ENCODE peak calls at places on chromosomes 13 and 19, in six cellular contexts. V is HuH-7; N is gastrocnemius medialis; E is stimulated activated CD4-positive, alpha-beta T cell treated with anti-CD3 and anti-CD28 coated beads, Interleukin-1b, Interleukin-23, amount 100 ng/mL, for 48 hours; Q is NCI-H510A treated with DMSO at 0.1 percent for 48 hours; D is DMS79. S is an unnamed sample.

GRCh38 chr19:12767150-12767549 is 8.2 kb downstream of the HOOK2 start:
- DNase-seq in V (no peak), N (no peak), E (no peak), Q (no peak), D (no peak), S (no peak)

GRCh38 chr13:23657056-23657455 is 86.8 kb downstream of the TNFRSF19 start:
- DNase-seq in V (no peak), N (no peak), E (no peak), Q (peak), D (no peak), S (no peak)

GRCh38 chr13:60986301-60986700 is 429.3 kb downstream of the PCDH20 start:
- DNase-seq in V (no peak), N (no peak), E (no peak), Q (no peak), D (no peak), S (no peak)

GRCh38 chr13:81664872-81665271 is 1323.9 kb upstream of the SPRY2 start:
- DNase-seq in V (no peak), N (no peak), E (no peak), Q (no peak), D (no peak), S (no peak)

GRCh38 chr19:6412111-6412999 is 12.3 kb downstream of the KHSRP start:
- DNase-seq in V (peak), N (no peak), E (peak), Q (peak), D (no peak), S (no peak)

GRCh38 chr19:55355213-55355821 is 798 bp upstream of the COX6B2 start:
- DNase-seq in V (no peak), N (no peak), E (no peak), Q (no peak), D (no peak), S (no peak)

GRCh38 chr19:51156710-51157109 is 14.6 kb downstream of the SIGLEC7 start:
- DNase-seq in V (no peak), N (no peak), E (no peak), Q (no peak), D (no peak), S (no peak)

GRCh38 chr13:23899555-23899954 is 2.3 kb upstream of the C1QTNF9B start:
- DNase-seq in V (peak), N (no peak), E (no peak), Q (peak), D (no peak), S (peak)

GRCh38 chr19:45670670-45671453 is 2.8 kb downstream of the GIPR start:
- DNase-seq in V (peak), N (peak), E (peak), Q (no peak), D (no peak), S (peak)

GRCh38 chr13:90281709-90282108 is 1065.8 kb upstream of the MIR17HG start:
- DNase-seq in V (no peak), N (no peak), E (no peak), Q (no peak), D (no peak), S (no peak)

GRCh38 chr19:29673451-29674371 is 8.4 kb downstream of the PLEKHF1 start:
- DNase-seq in V (peak), N (peak), E (no peak), Q (no peak), D (no peak), S (no peak)

GRCh38 chr19:42335374-42335936 is 10.0 kb downstream of the MEGF8 start:
- DNase-seq in V (no peak), N (no peak), E (no peak), Q (no peak), D (no peak), S (no peak)

GRCh38 chr13:30113983-30114491 is 193.3 kb downstream of the KATNAL1 start:
- DNase-seq in V (no peak), N (no peak), E (no peak), Q (no peak), D (peak), S (no peak)

GRCh38 chr13:113374511-113375175 is 10.7 kb upstream of the GRTP1 start:
- DNase-seq in V (no peak), N (no peak), E (no peak), Q (no peak), D (no peak), S (no peak)

GRCh38 chr13:37656247-37656940 is 57.8 kb upstream of the POSTN start:
- DNase-seq in V (no peak), N (no peak), E (no peak), Q (no peak), D (no peak), S (peak)

GRCh38 chr13:60583911-60584753 is 187.1 kb downstream of the TDRD3 start:
- DNase-seq in V (no peak), N (peak), E (peak), Q (no peak), D (no peak), S (peak)

GRCh38 chr13:46197299-46197975 is 14.3 kb upstream of the LRRC63 start:
- DNase-seq in V (no peak), N (no peak), E (no peak), Q (no peak), D (no peak), S (no peak)

GRCh38 chr19:33040994-33041827 is 23.5 kb downstream of the RHPN2 start:
- DNase-seq in V (peak), N (no peak), E (no peak), Q (no peak), D (peak), S (no peak)

GRCh38 chr13:97114696-97115095 is 107.4 kb upstream of the MBNL2 start:
- DNase-seq in V (no peak), N (no peak), E (no peak), Q (no peak), D (no peak), S (no peak)

GRCh38 chr13:26247608-26248007 is 6.3 kb upstream of the CDK8 start:
- DNase-seq in V (no peak), N (no peak), E (no peak), Q (no peak), D (no peak), S (no peak)

GRCh38 chr19:42290523-42291436 is 11.2 kb upstream of the PRR19 start:
- DNase-seq in V (peak), N (no peak), E (no peak), Q (no peak), D (no peak), S (no peak)

GRCh38 chr13:95643814-95644598 is 500 bp downstream of the DZIP1 start:
- DNase-seq in V (no peak), N (no peak), E (no peak), Q (no peak), D (peak), S (peak)

S was measured in HCEC 1CT.